ENCODE peak calls at places on chromosomes 1 and 21, in four cellular contexts. One of them, this sample, is unnamed. For H3K36me3, the result is how much of the 10 kb centered on the place peaks cover.

GRCh38 chr1:65791396-65791795 is 1.3 kb upstream of the PDE4B start:
- DNase-seq in cardiac muscle cell: peak
- DNase-seq in heart right ventricle: no peak
- DNase-seq in tibial nerve: no peak
- DNase-seq in this sample: no peak

GRCh38 chr1:238944028-238944427 is 442.3 kb upstream of the CHRM3 start:
- DNase-seq in cardiac muscle cell: no peak
- DNase-seq in tibial nerve: no peak
- DNase-seq in heart right ventricle: no peak
- DNase-seq in this sample: no peak

GRCh38 chr21:16578912-16579311 is 849.1 kb downstream of the USP25 start:
- DNase-seq in heart right ventricle: no peak
- DNase-seq in cardiac muscle cell: peak
- DNase-seq in tibial nerve: no peak
- DNase-seq in this sample: no peak

GRCh38 chr21:37737996-37738395 is 178.3 kb downstream of the KCNJ6 start:
- DNase-seq in cardiac muscle cell: no peak
- DNase-seq in heart right ventricle: no peak
- DNase-seq in tibial nerve: no peak
- DNase-seq in this sample: no peak

GRCh38 chr1:89149229-89149628 is 23.3 kb upstream of the GBP2 start:
- DNase-seq in heart right ventricle: no peak
- DNase-seq in cardiac muscle cell: peak
- DNase-seq in tibial nerve: no peak
- DNase-seq in this sample: no peak

GRCh38 chr1:12047120-12047876 is 15.8 kb upstream of the TNFRSF8 start:
- DNase-seq in heart right ventricle: no peak
- DNase-seq in cardiac muscle cell: peak
- DNase-seq in tibial nerve: no peak
- DNase-seq in this sample: no peak

GRCh38 chr1:48469616-48470500 is 2.1 kb downstream of the SPATA6 start:
- DNase-seq in tibial nerve: peak
- DNase-seq in cardiac muscle cell: peak
- DNase-seq in heart right ventricle: peak
- DNase-seq in this sample: no peak

GRCh38 chr1:207925210-207925609 is 14.3 kb upstream of the CD34 start:
- DNase-seq in heart right ventricle: peak
- DNase-seq in cardiac muscle cell: peak
- DNase-seq in tibial nerve: peak
- DNase-seq in this sample: no peak

GRCh38 chr1:156134716-156135435 is 18.5 kb upstream of the SEMA4A start:
- DNase-seq in heart right ventricle: no peak
- DNase-seq in tibial nerve: no peak
- DNase-seq in cardiac muscle cell: no peak
- DNase-seq in this sample: no peak

GRCh38 chr1:210377934-210378333 is 49.2 kb downstream of the HHAT start:
- DNase-seq in heart right ventricle: no peak
- DNase-seq in cardiac muscle cell: no peak
- DNase-seq in tibial nerve: no peak
- DNase-seq in this sample: no peak

GRCh38 chr1:224304767-224305166 is 25.2 kb downstream of the NVL start:
- DNase-seq in tibial nerve: no peak
- DNase-seq in cardiac muscle cell: no peak
- DNase-seq in heart right ventricle: no peak
- DNase-seq in this sample: no peak
- H3K36me3 ChIP-seq in tibial nerve: half or more
- H3K36me3 ChIP-seq in cardiac muscle cell: half or more
- H3K36me3 ChIP-seq in heart right ventricle: under half
- H3K36me3 ChIP-seq in this sample: half or more

GRCh38 chr1:162580315-162580714 is 18.8 kb downstream of the UAP1 start:
- DNase-seq in heart right ventricle: no peak
- DNase-seq in cardiac muscle cell: no peak
- DNase-seq in tibial nerve: no peak
- DNase-seq in this sample: no peak
- H3K36me3 ChIP-seq in heart right ventricle: under half
- H3K36me3 ChIP-seq in cardiac muscle cell: under half
- H3K36me3 ChIP-seq in tibial nerve: half or more
- H3K36me3 ChIP-seq in this sample: half or more

DNA sequence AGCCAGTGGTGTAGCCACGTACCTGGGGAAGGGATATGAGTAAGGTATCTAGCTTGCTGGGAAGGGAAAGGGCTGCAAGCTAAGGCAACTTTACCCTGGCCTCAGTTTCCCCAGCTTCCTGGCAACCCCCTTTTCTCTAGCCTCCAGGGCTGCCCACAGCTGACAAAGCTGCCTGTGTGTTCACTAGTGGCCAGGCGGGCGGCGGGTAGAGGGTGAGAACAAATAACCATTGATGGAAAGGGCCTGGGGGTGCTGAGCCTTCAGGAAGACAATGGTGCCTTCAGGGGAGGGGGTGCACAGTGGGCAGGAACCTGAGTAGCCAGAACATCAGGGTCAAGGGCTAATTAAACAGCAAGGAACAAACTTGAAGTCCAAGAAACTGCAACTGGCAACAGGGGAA is 6.1 kb downstream of the CERS2 start:
- DNase-seq in tibial nerve: no peak
- DNase-seq in heart right ventricle: no peak
- DNase-seq in cardiac muscle cell: no peak
- DNase-seq in this sample: no peak
- H3K36me3 ChIP-seq in tibial nerve: half or more
- H3K36me3 ChIP-seq in heart right ventricle: under half
- H3K36me3 ChIP-seq in cardiac muscle cell: half or more
- H3K36me3 ChIP-seq in this sample: half or more

GRCh38 chr1:150578278-150579109 is 916 bp downstream of the MCL1 start:
- DNase-seq in heart right ventricle: peak
- DNase-seq in cardiac muscle cell: peak
- DNase-seq in tibial nerve: no peak
- DNase-seq in this sample: peak

GRCh38 chr1:150575518-150576366 is 3.7 kb downstream of the MCL1 start:
- DNase-seq in tibial nerve: no peak
- DNase-seq in heart right ventricle: no peak
- DNase-seq in cardiac muscle cell: peak
- DNase-seq in this sample: no peak

GRCh38 chr1:150576367-150576711 is 3.1 kb downstream of the MCL1 start:
- DNase-seq in tibial nerve: no peak
- DNase-seq in heart right ventricle: no peak
- DNase-seq in cardiac muscle cell: no peak
- DNase-seq in this sample: no peak

GRCh38 chr1:150577557-150578277 is 1.7 kb downstream of the MCL1 start:
- DNase-seq in tibial nerve: no peak
- DNase-seq in cardiac muscle cell: peak
- DNase-seq in heart right ventricle: no peak
- DNase-seq in this sample: peak

GRCh38 chr1:150576794-150577556 is 2.4 kb downstream of the MCL1 start:
- DNase-seq in tibial nerve: no peak
- DNase-seq in cardiac muscle cell: peak
- DNase-seq in heart right ventricle: no peak
- DNase-seq in this sample: no peak
- H3K36me3 ChIP-seq in tibial nerve: half or more
- H3K36me3 ChIP-seq in cardiac muscle cell: under half
- H3K36me3 ChIP-seq in heart right ventricle: under half
- H3K36me3 ChIP-seq in this sample: half or more

DNA sequence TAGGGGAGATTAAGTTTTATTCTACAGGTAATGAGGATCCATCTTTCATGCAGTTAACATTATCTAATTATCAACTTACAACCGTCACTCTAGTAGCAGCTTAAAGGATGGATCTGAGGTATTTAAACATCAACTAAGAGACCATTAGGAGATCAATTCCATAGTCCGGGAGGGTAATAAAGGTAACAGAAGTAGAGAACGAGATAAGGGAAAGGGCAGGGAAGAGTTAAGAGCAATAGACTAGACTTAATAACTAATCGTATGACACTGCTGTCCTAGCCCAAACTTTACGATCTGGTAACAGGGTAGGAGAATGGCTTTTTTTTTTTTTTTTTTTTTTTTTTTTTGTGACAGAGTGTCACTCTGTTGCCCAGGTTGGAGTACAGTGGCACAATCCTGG is 19.5 kb upstream of the CCDC17 start:
- DNase-seq in heart right ventricle: no peak
- DNase-seq in tibial nerve: no peak
- DNase-seq in cardiac muscle cell: no peak
- DNase-seq in this sample: no peak
- H3K36me3 ChIP-seq in heart right ventricle: under half
- H3K36me3 ChIP-seq in tibial nerve: half or more
- H3K36me3 ChIP-seq in cardiac muscle cell: under half
- H3K36me3 ChIP-seq in this sample: half or more

DNA sequence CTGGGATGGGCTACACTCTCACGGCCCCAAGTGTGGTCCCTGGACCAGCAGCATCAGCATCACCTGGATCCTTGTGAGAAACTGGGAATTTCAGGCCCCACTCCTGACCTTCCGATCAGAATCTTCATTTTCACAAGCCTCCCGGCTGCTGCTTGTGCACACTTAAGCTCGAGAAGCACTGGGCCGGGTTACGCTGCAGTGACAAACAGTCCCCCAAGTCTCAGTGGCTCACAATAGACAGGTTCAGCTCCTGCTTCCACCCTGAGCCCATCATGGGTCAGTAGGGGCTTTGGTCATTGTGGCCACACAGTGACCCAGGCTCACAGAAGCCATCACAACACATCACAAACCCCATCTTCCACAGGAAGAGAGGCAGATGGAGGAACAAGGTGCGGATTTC is 63.5 kb downstream of the FHAD1 start:
- DNase-seq in heart right ventricle: no peak
- DNase-seq in cardiac muscle cell: no peak
- DNase-seq in tibial nerve: no peak
- DNase-seq in this sample: no peak
- H3K36me3 ChIP-seq in heart right ventricle: under half
- H3K36me3 ChIP-seq in cardiac muscle cell: under half
- H3K36me3 ChIP-seq in tibial nerve: under half
- H3K36me3 ChIP-seq in this sample: under half

This sample was measured in SJSA1.